ENCODE peak calls at places on chromosomes 6 and 20, in seven cellular contexts. J is upper lobe of left lung, T is Panc1, S is K562, B is HCT116, W is GM12878, P is HepG2. Z is an unnamed sample.

GRCh38 chr6:159359581-159360264 is 190.5 kb downstream of the FNDC1 start:
- ATAC-seq in B (peak; percentile 32), T (no peak), P (no peak), S (no peak), W (no peak), J (no peak), Z (no peak)

GRCh38 chr20:20167704-20168103 is 115.4 kb downstream of the CFAP61 start:
- ATAC-seq in P (no peak), T (no peak), W (no peak), B (no peak), S (no peak), J (no peak), Z (no peak)

GRCh38 chr6:165019681-165020080 is 289.7 kb downstream of the C6orf118 start:
- ATAC-seq in P (no peak), B (no peak), S (no peak), W (no peak), T (no peak), J (no peak), Z (no peak)

GRCh38 chr6:11350294-11350693 is 117.8 kb upstream of the NEDD9 start:
- ATAC-seq in B (no peak), S (no peak), P (no peak), J (peak; percentile 83), W (no peak), T (no peak), Z (peak; percentile 50)

GRCh38 chr6:143060806-143061596 is at the start of gene AIG1:
- ATAC-seq in W (peak; percentile 77), T (peak; percentile 90), S (peak; percentile 75), B (peak; percentile 79), J (peak; percentile 35), P (peak; percentile 80), Z (peak; percentile 29)

GRCh38 chr6:7175463-7175862 is 67.7 kb downstream of the RREB1 start:
- ATAC-seq in J (no peak), S (no peak), T (no peak), W (no peak), B (no peak), P (no peak), Z (no peak)

GRCh38 chr6:135358251-135358821 is 139.2 kb downstream of the AHI1 start:
- ATAC-seq in W (no peak), J (no peak), B (no peak), S (peak; percentile 70), P (no peak), T (no peak), Z (no peak)

GRCh38 chr20:35600176-35600995 is 15.2 kb upstream of the SPAG4 start:
- ATAC-seq in W (no peak), P (no peak), S (no peak), B (no peak), T (no peak), J (no peak), Z (no peak)

GRCh38 chr6:52568320-52568719 is 8.5 kb downstream of the TRAM2 start:
- ATAC-seq in S (no peak), W (no peak), J (no peak), T (no peak), P (no peak), B (no peak), Z (no peak)
- H3K27ac ChIP-seq in S (no peak overlapping the region), W (no peak overlapping the region), J (no peak overlapping the region), T (no peak overlapping the region), P (no peak overlapping the region), B (no peak overlapping the region), Z (peak overlapping the region; percentile 40)

DNA sequence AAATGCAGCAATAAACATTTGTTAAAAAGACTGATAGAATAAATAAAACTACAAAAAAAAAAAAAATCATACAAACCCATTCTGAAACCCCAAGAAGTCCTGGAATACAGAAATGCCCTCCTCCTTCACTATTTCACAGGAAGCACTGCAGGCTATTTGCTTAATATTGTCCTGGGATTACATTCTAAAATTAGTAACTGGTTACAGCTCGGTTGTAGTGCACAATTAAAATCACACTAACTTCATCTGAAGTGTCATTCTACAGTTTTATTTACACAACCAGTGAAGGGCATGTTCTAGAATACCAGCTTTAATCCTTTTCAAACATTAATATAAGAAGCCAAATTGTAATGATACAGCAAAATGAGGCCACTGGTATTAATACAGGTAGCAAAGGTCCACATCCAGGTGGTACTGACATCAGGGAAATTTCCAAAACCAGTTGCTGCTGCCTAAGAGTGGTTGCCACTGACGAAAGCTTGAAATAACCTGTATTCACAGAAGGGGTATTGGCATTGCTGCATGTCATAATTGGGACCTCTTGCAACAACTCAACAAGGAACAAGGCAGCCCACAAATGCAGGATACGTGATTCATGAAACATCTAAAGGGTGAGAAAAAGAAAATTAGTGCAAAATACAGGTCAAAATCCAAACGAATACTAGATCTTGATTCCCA is 26.9 kb downstream of the AKIRIN2 start:
- ATAC-seq in P (no peak), B (no peak), T (no peak), W (no peak), J (no peak), S (no peak), Z (no peak)
- TF ChIP-seq POLR2AphosphoS5 in P (no peak), B (no peak), T (no peak), W (no peak), J (no peak), S (no peak), Z (no peak)

DNA sequence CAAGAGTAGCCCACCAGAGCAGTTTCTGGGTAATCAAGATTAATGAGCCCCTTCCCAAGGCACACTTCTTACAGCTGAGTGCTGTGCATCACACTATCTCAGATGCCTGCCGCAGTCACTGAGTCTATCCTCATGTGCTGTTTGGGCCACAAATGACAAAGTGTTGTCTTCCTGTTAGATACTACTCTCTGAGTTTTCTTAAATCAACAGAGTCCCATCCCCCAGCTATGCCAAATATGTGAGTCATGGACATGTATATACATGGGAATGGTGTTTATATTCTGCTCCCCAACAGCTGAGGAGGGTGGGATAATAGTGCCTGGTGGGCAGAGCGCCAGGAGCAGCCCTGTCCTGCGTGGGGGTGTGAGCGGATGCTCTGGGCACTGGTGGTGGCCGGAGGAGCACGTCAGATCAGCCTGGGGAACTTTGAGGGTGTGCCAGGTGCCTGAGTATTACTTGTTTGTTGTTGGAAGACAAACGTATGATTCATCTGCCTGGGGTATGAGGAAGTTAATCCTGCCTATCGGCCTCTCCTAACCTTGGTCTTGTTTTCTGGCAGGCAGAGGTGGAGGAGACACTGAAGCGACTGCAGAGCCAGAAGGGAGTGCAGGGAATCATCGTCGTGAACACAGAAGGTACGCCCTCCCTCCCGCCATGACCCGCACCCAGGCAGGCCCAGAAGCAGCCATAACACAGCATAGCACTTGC is 9.6 kb downstream of the DYNLRB1 start:
- ATAC-seq in B (peak; percentile 88), S (no peak), J (peak; percentile 89), P (peak; percentile 81), W (no peak), T (peak; percentile 94), Z (peak; percentile 93)
- H3K4me1 ChIP-seq in B (peaks cover 44% of the 10 kb centered on the region), S (peaks cover 17% of the 10 kb centered on the region), J (peaks cover 74% of the 10 kb centered on the region), P (peaks cover 56% of the 10 kb centered on the region), W (peaks cover 8% of the 10 kb centered on the region), T (peaks cover 49% of the 10 kb centered on the region), Z (peaks cover 91% of the 10 kb centered on the region)

GRCh38 chr6:89412071-89413005 is at the start of gene RRAGD:
- ATAC-seq in S (peak; percentile 56), W (peak; percentile 81), J (peak; percentile 88), B (peak; percentile 88), T (peak; percentile 86), P (peak; percentile 50), Z (peak; percentile 88)
- H3K27ac ChIP-seq in S (no peak within 1 kb of the TSS), W (peak within 1 kb of the TSS; percentile 54), J (peak within 1 kb of the TSS; percentile 64), B (peak within 1 kb of the TSS; percentile 32), T (peak within 1 kb of the TSS; percentile 7), P (no peak within 1 kb of the TSS), Z (no peak within 1 kb of the TSS)

GRCh38 chr20:32470940-32471339 is 112.8 kb downstream of the ASXL1 start:
- ATAC-seq in B (no peak), P (no peak), J (no peak), S (no peak), W (no peak), T (no peak), Z (no peak)

GRCh38 chr20:32468860-32469259 is 110.7 kb downstream of the ASXL1 start:
- ATAC-seq in B (no peak), J (no peak), W (no peak), S (no peak), T (no peak), P (no peak), Z (no peak)

GRCh38 chr20:32468313-32468640 is 110.1 kb downstream of the ASXL1 start:
- ATAC-seq in B (no peak), T (no peak), W (no peak), S (no peak), J (no peak), P (no peak), Z (no peak)

GRCh38 chr20:32472581-32473207 is 112.4 kb downstream of the NOL4L start:
- ATAC-seq in T (no peak), P (no peak), J (no peak), S (no peak), B (no peak), W (no peak), Z (no peak)

GRCh38 chr20:32470025-32470861 is 112.1 kb downstream of the ASXL1 start:
- ATAC-seq in W (peak; percentile 75), J (no peak), T (peak; percentile 77), P (peak; percentile 14), B (peak; percentile 91), S (peak; percentile 38), Z (peak; percentile 52)
- TF ChIP-seq POLR2AphosphoS5 in W (no peak), J (peak; percentile 88), T (no peak), P (peak; percentile 8), B (no peak), S (no peak), Z (peak; percentile 54)

GRCh38 chr6:111481836-111482235 is 1.2 kb downstream of the REV3L start:
- ATAC-seq in B (no peak), J (peak; percentile 3), P (peak; percentile 11), S (peak; percentile 29), T (peak; percentile 13), W (peak; percentile 32), Z (no peak)
- H3K4me1 ChIP-seq in B (peaks cover 52% of the 10 kb centered on the region), J (peaks cover 48% of the 10 kb centered on the region), P (peaks cover 57% of the 10 kb centered on the region), S (peaks cover 21% of the 10 kb centered on the region), T (peaks cover 56% of the 10 kb centered on the region), W (peaks cover 19% of the 10 kb centered on the region), Z (peaks cover 7% of the 10 kb centered on the region)

DNA sequence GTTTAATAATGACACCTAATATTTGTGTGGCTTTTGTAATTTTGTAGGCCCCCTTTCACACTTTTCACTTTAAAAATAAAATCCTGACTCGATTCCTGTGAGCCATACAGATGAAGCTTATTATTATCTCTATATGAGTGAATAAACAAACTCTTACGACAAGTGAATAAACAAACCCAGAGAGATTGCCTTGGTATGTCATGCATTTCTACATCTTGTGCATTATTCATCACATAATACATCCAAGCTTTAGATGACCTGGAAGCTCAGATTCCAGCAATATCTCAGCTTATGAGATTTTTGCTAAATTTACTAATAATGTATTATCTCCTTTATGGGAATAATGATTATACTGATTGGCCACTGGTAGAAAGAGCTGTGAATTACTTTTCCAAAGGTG is 248.2 kb downstream of the TBX18 start:
- ATAC-seq in W (no peak), P (no peak), S (no peak), J (no peak), T (no peak), B (no peak), Z (no peak)
- H3K27ac ChIP-seq in W (no peak overlapping the region), P (no peak overlapping the region), S (no peak overlapping the region), J (no peak overlapping the region), T (no peak overlapping the region), B (no peak overlapping the region), Z (no peak overlapping the region)

Z was measured in gastroesophageal sphincter.